ENCODE peak calls at places on chromosome 2, in six cellular contexts. A, C, M, N, Q and L are unnamed samples.

GRCh38 chr2:26326514-26326913 is 19.4 kb upstream of the SELENOI start:
- DNase-seq in Q (no peak), N (peak; percentile 43), A (no peak), C (no peak), M (no peak), L (no peak)

GRCh38 chr2:236503583-236503982 is 66.0 kb upstream of the ACKR3 start:
- DNase-seq in Q (no peak), A (no peak), N (no peak), M (no peak), C (no peak), L (no peak)

GRCh38 chr2:36451512-36451911 is 95.9 kb downstream of the CRIM1 start:
- DNase-seq in C (no peak), Q (no peak), N (no peak), M (no peak), A (no peak), L (no peak)

GRCh38 chr2:25290811-25291510 is 50.8 kb downstream of the DNMT3A start:
- DNase-seq in Q (no peak), N (peak; percentile 9), M (peak; percentile 63), C (no peak), A (no peak), L (no peak)

GRCh38 chr2:95728878-95729511 is 137.2 kb downstream of the TRIM43 start:
- DNase-seq in N (peak; percentile 87), M (peak; percentile 63), Q (peak; percentile 7), A (peak; percentile 89), C (peak; percentile 92), L (peak; percentile 55)

GRCh38 chr2:152221870-152222269 is 46.3 kb upstream of the STAM2 start:
- DNase-seq in C (peak; percentile 38), N (no peak), A (no peak), Q (no peak), M (no peak), L (no peak)

GRCh38 chr2:191740776-191741175 is 62.8 kb downstream of the NABP1 start:
- DNase-seq in Q (no peak), M (no peak), N (no peak), A (no peak), C (peak; percentile 20), L (no peak)

GRCh38 chr2:133194068-133194655 is 374.1 kb downstream of the NCKAP5 start:
- DNase-seq in A (peak; percentile 20), N (peak; percentile 72), Q (no peak), M (no peak), C (peak; percentile 24), L (no peak)

GRCh38 chr2:183035298-183035953 is 2.8 kb downstream of the NCKAP1 start:
- DNase-seq in C (peak; percentile 80), M (no peak), Q (no peak), N (peak; percentile 55), A (peak; percentile 2), L (no peak)

GRCh38 chr2:162400336-162400735 is 56.4 kb downstream of the GCA start:
- DNase-seq in N (no peak), C (no peak), M (no peak), A (no peak), Q (no peak), L (no peak)